ENCODE peak calls at places on chromosome 17, in six cellular contexts. C is H1, G is IMR-90, W is H9, E is mesenchymal stem cell, Q is neuronal stem cell. U is an unnamed sample.

GRCh38 chr17:35590249-35590824 is 3.2 kb downstream of the AP2B1 start:
- DNase-seq in C (no peak), G (no peak), W (no peak), E (no peak), Q (no peak), U (no peak)

GRCh38 chr17:63543822-63544420 is 6.4 kb upstream of the DCAF7 start:
- DNase-seq in C (no peak), G (no peak), W (peak), E (no peak), Q (no peak), U (no peak)

GRCh38 chr17:56879280-56879679 is 34.6 kb downstream of the TRIM25 start:
- DNase-seq in C (no peak), G (no peak), W (no peak), E (no peak), Q (no peak), U (peak)

GRCh38 chr17:63961355-63962207 is 11.1 kb downstream of the SCN4A start:
- DNase-seq in C (peak), G (peak), W (peak), E (peak), Q (peak), U (peak)

GRCh38 chr17:71516149-71516548 is 604.7 kb upstream of the SOX9 start:
- DNase-seq in C (no peak), G (no peak), W (no peak), E (no peak), Q (no peak), U (no peak)

GRCh38 chr17:39621523-39622379 is 5.0 kb upstream of the PPP1R1B start:
- DNase-seq in C (no peak), G (peak), W (peak), E (peak), Q (peak), U (peak)

GRCh38 chr17:3952186-3952585 is 12.1 kb downstream of the ATP2A3 start:
- DNase-seq in C (no peak), G (no peak), W (no peak), E (no peak), Q (no peak), U (no peak)

GRCh38 chr17:39376434-39376833 is 25.0 kb downstream of the FBXL20 start:
- DNase-seq in C (no peak), G (no peak), W (no peak), E (no peak), Q (no peak), U (peak)

GRCh38 chr17:14427914-14428639 is 127.2 kb downstream of the HS3ST3B1 start:
- DNase-seq in C (no peak), G (no peak), W (no peak), E (no peak), Q (no peak), U (no peak)

GRCh38 chr17:30296499-30297038 is 4.8 kb upstream of the BLMH start:
- DNase-seq in C (no peak), G (no peak), W (no peak), E (no peak), Q (no peak), U (no peak)

GRCh38 chr17:47733047-47733413 is at the start of gene TBX21:
- DNase-seq in C (no peak), G (no peak), W (peak), E (peak), Q (peak), U (peak)

GRCh38 chr17:50556803-50557202 is 3.7 kb upstream of the CACNA1G start:
- DNase-seq in C (no peak), G (no peak), W (no peak), E (no peak), Q (no peak), U (no peak)

GRCh38 chr17:38421224-38421841 is 6.9 kb upstream of the ARHGAP23 start:
- DNase-seq in C (no peak), G (peak), W (peak), E (no peak), Q (no peak), U (no peak)

GRCh38 chr17:79023886-79024771 is at the start of gene C1QTNF1:
- DNase-seq in C (no peak), G (peak), W (peak), E (peak), Q (peak), U (peak)

GRCh38 chr17:4786111-4786491 is at the start of gene VMO1:
- DNase-seq in C (no peak), G (no peak), W (peak), E (no peak), Q (no peak), U (no peak)

GRCh38 chr17:17089206-17089550 is 46.9 kb downstream of the MPRIP start:
- DNase-seq in C (no peak), G (no peak), W (no peak), E (no peak), Q (no peak), U (no peak)

GRCh38 chr17:14359251-14359939 is 58.5 kb downstream of the HS3ST3B1 start:
- DNase-seq in C (no peak), G (no peak), W (peak), E (peak), Q (no peak), U (peak)

GRCh38 chr17:59378621-59379194 is 47.3 kb downstream of the YPEL2 start:
- DNase-seq in C (no peak), G (peak), W (no peak), E (peak), Q (no peak), U (peak)

GRCh38 chr17:55413825-55414489 is 7.7 kb downstream of the MMD start:
- DNase-seq in C (no peak), G (no peak), W (no peak), E (no peak), Q (no peak), U (no peak)

GRCh38 chr17:21160401-21160800 is 33.6 kb downstream of the DHRS7B start:
- DNase-seq in C (no peak), G (no peak), W (no peak), E (no peak), Q (no peak), U (no peak)

GRCh38 chr17:77602883-77603640 is 355.4 kb upstream of the TNRC6C start:
- DNase-seq in C (no peak), G (no peak), W (peak), E (no peak), Q (no peak), U (no peak)

GRCh38 chr17:82648761-82649474 is 674 bp upstream of the WDR45B start:
- DNase-seq in C (no peak), G (no peak), W (peak), E (peak), Q (peak), U (peak)

GRCh38 chr17:42577140-42577531 is 393 bp downstream of the PSMC3IP start:
- DNase-seq in C (no peak), G (no peak), W (no peak), E (peak), Q (peak), U (peak)

GRCh38 chr17:17752822-17753448 is 71.7 kb downstream of the RAI1 start:
- DNase-seq in C (no peak), G (no peak), W (peak), E (peak), Q (no peak), U (no peak)

GRCh38 chr17:17391575-17392370 is 85.0 kb upstream of the MED9 start:
- DNase-seq in C (no peak), G (no peak), W (no peak), E (no peak), Q (no peak), U (no peak)

GRCh38 chr17:21283482-21284318 is 811 bp upstream of the MAP2K3 start:
- DNase-seq in C (no peak), G (peak), W (no peak), E (peak), Q (no peak), U (peak)

GRCh38 chr17:47243737-47244598 is 9.7 kb upstream of the ITGB3 start:
- DNase-seq in C (no peak), G (no peak), W (no peak), E (no peak), Q (no peak), U (no peak)

GRCh38 chr17:82324566-82325285 is 7.3 kb upstream of the CD7 start:
- DNase-seq in C (no peak), G (no peak), W (no peak), E (no peak), Q (no peak), U (no peak)

GRCh38 chr17:18120461-18121053 is 12.0 kb downstream of the MYO15A start:
- DNase-seq in C (no peak), G (no peak), W (no peak), E (no peak), Q (no peak), U (no peak)

GRCh38 chr17:82962163-82962720 is 117.2 kb upstream of the METRNL start:
- DNase-seq in C (no peak), G (peak), W (no peak), E (peak), Q (no peak), U (no peak)

GRCh38 chr17:67992541-67993152 is 3.6 kb downstream of the C17orf58 start:
- DNase-seq in C (no peak), G (no peak), W (no peak), E (no peak), Q (peak), U (peak)

GRCh38 chr17:50863221-50863843 is 2.8 kb downstream of the TOB1 start:
- DNase-seq in C (no peak), G (no peak), W (peak), E (peak), Q (no peak), U (peak)

GRCh38 chr17:14513835-14514234 is 213.0 kb downstream of the HS3ST3B1 start:
- DNase-seq in C (no peak), G (no peak), W (peak), E (no peak), Q (no peak), U (no peak)

DNA sequence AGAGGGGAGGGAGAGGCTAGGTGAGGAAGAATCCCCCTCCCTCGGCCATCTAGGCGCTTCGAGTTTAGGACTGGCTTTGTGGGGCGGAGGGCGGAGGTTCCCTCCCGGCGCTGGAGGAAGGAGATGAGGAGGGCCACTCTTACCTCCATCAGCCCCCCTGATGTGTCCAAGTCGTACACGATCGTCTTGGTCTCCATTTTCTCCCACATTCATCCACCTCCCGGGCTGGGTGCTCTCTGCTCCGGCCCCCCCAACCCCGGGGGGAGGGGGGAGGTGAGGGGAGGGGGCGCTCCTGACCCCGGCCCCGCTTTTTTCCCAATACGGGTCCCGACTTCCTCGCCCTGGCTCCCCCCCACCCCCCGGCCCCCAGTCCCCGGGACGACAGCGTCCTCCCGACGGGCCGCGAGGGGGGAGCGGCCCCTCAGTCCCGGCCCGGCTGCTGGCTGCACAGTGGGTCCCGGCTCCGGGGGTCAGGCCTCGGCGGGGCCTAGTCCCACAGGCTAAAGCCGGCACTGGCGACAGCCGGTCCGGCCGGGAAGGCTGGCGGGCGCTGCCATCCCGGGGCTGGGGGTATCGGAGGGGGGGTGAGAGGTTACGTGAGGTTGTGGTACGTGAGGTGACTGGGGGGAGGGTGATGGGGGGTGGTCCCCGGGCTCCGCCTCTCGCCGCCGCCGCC is 428 bp downstream of the PHF12 start:
- DNase-seq in C (no peak), G (no peak), W (no peak), E (no peak), Q (no peak), U (no peak)
- H2BK5ac ChIP-seq in C (peak), G (peak), W (no peak), E (peak), Q (peak), U (peak)

DNA sequence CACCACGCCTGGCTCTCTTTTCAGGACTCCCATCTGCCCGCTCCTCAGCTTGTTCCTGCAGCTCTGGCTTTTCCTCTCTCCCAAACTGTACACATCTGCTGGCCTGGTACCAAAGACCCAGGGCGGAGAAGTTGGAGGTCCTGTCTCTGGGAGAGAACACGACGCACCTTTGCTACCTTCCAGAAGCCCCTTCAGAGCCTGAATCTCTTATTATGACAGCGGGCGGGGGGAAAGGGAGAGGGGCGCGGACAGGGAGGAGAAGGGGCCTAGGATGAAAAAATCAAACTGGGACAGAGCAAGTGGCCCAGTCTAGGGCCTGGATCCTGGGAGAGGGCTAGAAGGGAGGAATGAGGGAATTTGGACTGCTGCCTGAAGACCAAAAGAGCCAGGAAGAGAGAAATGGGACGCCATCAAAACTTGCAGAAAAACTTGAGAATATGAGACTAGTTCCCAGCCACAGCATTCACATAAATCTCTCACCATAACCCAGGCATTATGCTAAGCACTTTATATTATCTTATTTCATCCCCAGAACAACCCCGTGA is 2.5 kb upstream of the PER1 start:
- DNase-seq in C (no peak), G (no peak), W (no peak), E (no peak), Q (no peak), U (no peak)
- H3K9ac ChIP-seq in C (peak), G (no peak), W (peak), E (peak), Q (peak), U (no peak)

DNA sequence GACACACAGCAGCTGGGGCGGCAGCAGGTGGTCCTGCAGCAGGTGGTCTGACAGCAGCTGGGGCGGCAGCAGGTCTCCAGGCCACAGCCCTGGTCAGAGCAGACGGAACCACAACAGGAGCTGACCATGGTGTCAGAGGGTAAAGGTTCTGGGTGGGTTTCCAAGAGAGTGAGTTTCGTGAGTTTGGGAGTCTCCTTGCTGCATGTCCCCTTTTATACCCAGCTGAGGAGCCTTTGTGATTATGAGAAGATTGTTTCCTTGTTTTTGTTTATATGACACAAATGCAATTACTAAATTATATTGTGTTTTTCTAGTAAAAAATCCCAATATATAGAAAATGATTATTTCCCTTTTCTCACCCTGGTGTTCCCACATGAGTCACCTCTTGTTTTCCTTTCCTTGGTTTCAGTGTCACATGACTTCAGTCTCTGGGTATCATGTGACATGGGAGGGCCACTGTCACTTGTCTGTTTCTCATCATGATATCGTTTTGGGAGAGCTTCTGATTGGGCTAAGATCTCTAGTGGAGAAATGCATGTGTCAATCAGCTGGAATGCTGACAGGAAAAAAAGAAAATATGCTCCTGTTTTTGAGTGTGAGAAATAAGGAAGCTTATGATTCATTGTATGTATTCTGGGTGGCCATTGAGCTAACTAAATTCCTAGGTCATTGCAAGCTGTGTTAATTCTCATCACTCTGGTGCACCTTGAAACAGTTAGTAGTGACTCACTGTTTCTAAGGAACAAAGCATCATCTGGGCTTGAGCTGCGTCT is at the start of gene KRTAP4-6:
- DNase-seq in C (no peak), G (peak), W (no peak), E (peak), Q (no peak), U (peak)
- H2AFZ ChIP-seq in C (no peak), G (no peak), W (no peak), E (no peak), Q (no peak), U (no peak)

GRCh38 chr17:69999253-69999652 is 75.8 kb upstream of the KCNJ16 start:
- DNase-seq in C (no peak), G (no peak), W (no peak), E (no peak), Q (no peak), U (no peak)

GRCh38 chr17:69997332-69997731 is 77.7 kb upstream of the KCNJ16 start:
- DNase-seq in C (no peak), G (peak), W (no peak), E (peak), Q (no peak), U (peak)
- H2BK5ac ChIP-seq in C (no peak), G (peak), W (no peak), E (no peak), Q (no peak), U (no peak)